ENCODE peak calls at places on chromosomes 4 and X, in six cellular contexts. L is GM10248, F is AG20443, E is putamen, T is occipital lobe, Y is epithelial cell of esophagus. K is an unnamed sample.

GRCh38 chr4:77145806-77146425 is 11.1 kb upstream of the CCNG2 start:
- DNase-seq in L (no peak), F (peak; percentile 31), E (no peak), T (no peak), Y (no peak), K (no peak)

GRCh38 chr4:169619518-169619957 is 840 bp upstream of the CLCN3 start:
- DNase-seq in L (peak; percentile 48), F (peak; percentile 43), E (peak; percentile 59), T (peak; percentile 16), Y (peak; percentile 82), K (peak; percentile 51)

GRCh38 chrX:9164086-9164485 is 130.2 kb upstream of the FAM9B start:
- DNase-seq in L (no peak), F (no peak), E (no peak), T (no peak), Y (no peak), K (no peak)

GRCh38 chrX:151899622-151900021 is 13.1 kb upstream of the MAGEA4 start:
- DNase-seq in L (no peak), F (no peak), E (no peak), T (no peak), Y (peak; percentile 9), K (no peak)

GRCh38 chr4:31089815-31090214 is 369.6 kb downstream of the PCDH7 start:
- DNase-seq in L (no peak), F (no peak), E (no peak), T (no peak), Y (peak; percentile 96), K (no peak)

GRCh38 chr4:8136972-8137710 is 21.5 kb downstream of the ABLIM2 start:
- DNase-seq in L (no peak), F (no peak), E (no peak), T (no peak), Y (no peak), K (no peak)

GRCh38 chr4:161585011-161585410 is 578.8 kb downstream of the FSTL5 start:
- DNase-seq in L (no peak), F (no peak), E (peak; percentile 51), T (no peak), Y (no peak), K (no peak)

GRCh38 chrX:97898798-97899197 is 1015.1 kb downstream of the RPA4 start:
- DNase-seq in L (no peak), F (peak; percentile 22), E (no peak), T (no peak), Y (peak; percentile 0), K (no peak)

GRCh38 chr4:174522183-174523002 is at the start of gene HPGD:
- DNase-seq in L (peak; percentile 20), F (peak; percentile 22), E (no peak), T (no peak), Y (peak; percentile 44), K (peak; percentile 22)

GRCh38 chrX:44731160-44731559 is 112.7 kb upstream of the DUSP21 start:
- DNase-seq in L (no peak), F (no peak), E (no peak), T (no peak), Y (peak; percentile 76), K (no peak)

GRCh38 chr4:69764311-69764710 is 3.9 kb upstream of the SULT1B1 start:
- DNase-seq in L (no peak), F (no peak), E (no peak), T (no peak), Y (no peak), K (no peak)

GRCh38 chrX:136183917-136184316 is 36.6 kb downstream of the FHL1 start:
- DNase-seq in L (no peak), F (no peak), E (no peak), T (no peak), Y (no peak), K (no peak)

GRCh38 chrX:73262991-73263390 is 48.3 kb upstream of the NAP1L2 start:
- DNase-seq in L (no peak), F (peak; percentile 4), E (no peak), T (no peak), Y (peak; percentile 0), K (peak; percentile 4)

GRCh38 chr4:140025470-140025869 is 128.5 kb downstream of the MAML3 start:
- DNase-seq in L (no peak), F (no peak), E (no peak), T (no peak), Y (no peak), K (no peak)

GRCh38 chr4:58776627-58777026 is 1666.4 kb upstream of the IGFBP7 start:
- DNase-seq in L (no peak), F (no peak), E (no peak), T (no peak), Y (peak; percentile 1), K (no peak)

GRCh38 chrX:149114001-149114400 is 391.1 kb downstream of the IDS start:
- DNase-seq in L (no peak), F (no peak), E (no peak), T (no peak), Y (no peak), K (no peak)

GRCh38 chr4:89660851-89661250 is 176.1 kb downstream of the SNCA start:
- DNase-seq in L (no peak), F (no peak), E (no peak), T (no peak), Y (no peak), K (no peak)

GRCh38 chrX:18348047-18348446 is 6.4 kb downstream of the SCML2 start:
- DNase-seq in L (no peak), F (no peak), E (no peak), T (no peak), Y (no peak), K (no peak)

GRCh38 chr4:76234679-76235044 is 16.9 kb upstream of the FAM47E start:
- DNase-seq in L (no peak), F (no peak), E (no peak), T (no peak), Y (no peak), K (no peak)

GRCh38 chr4:28555851-28556250 is 1695.2 kb downstream of the STIM2 start:
- DNase-seq in L (no peak), F (peak; percentile 5), E (no peak), T (no peak), Y (peak; percentile 20), K (no peak)

GRCh38 chr4:1278336-1278670 is 11.4 kb upstream of the MAEA start:
- DNase-seq in L (no peak), F (no peak), E (no peak), T (no peak), Y (peak; percentile 58), K (no peak)

GRCh38 chrX:69045616-69046345 is 119.5 kb downstream of the PJA1 start:
- DNase-seq in L (no peak), F (no peak), E (no peak), T (no peak), Y (no peak), K (no peak)

GRCh38 chrX:129961180-129962083 is 21.0 kb upstream of the BCORL1 start:
- DNase-seq in L (peak; percentile 84), F (peak; percentile 53), E (no peak), T (no peak), Y (peak; percentile 60), K (peak; percentile 85)

GRCh38 chr4:139666735-139667266 is 1.2 kb downstream of the MGST2 start:
- DNase-seq in L (no peak), F (no peak), E (no peak), T (no peak), Y (peak; percentile 76), K (no peak)

GRCh38 chrX:53594354-53594753 is 92.2 kb downstream of the HUWE1 start:
- DNase-seq in L (no peak), F (peak; percentile 14), E (no peak), T (no peak), Y (no peak), K (no peak)